ENCODE peak calls at places on chromosomes 4 and X, in six cellular contexts. One of them, this sample, is unnamed.

GRCh38 chr4:159103406-159104131 is 690 bp downstream of the RAPGEF2 start:
- DNase-seq in CD4-positive, alpha-beta T cell: peak
- DNase-seq in Peyer's patch: peak
- DNase-seq in nephron progenitor cell: peak
- DNase-seq in GM23338: peak
- DNase-seq in CD8-positive, alpha-beta T cell: peak
- DNase-seq in this sample: peak

GRCh38 chr4:2827071-2827873 is 16.4 kb upstream of the ADD1 start:
- DNase-seq in Peyer's patch: no peak
- DNase-seq in CD8-positive, alpha-beta T cell: no peak
- DNase-seq in CD4-positive, alpha-beta T cell: no peak
- DNase-seq in GM23338: no peak
- DNase-seq in nephron progenitor cell: no peak
- DNase-seq in this sample: no peak

GRCh38 chrX:34655496-34656258 is 1.4 kb downstream of the TMEM47 start:
- DNase-seq in GM23338: peak
- DNase-seq in CD4-positive, alpha-beta T cell: no peak
- DNase-seq in nephron progenitor cell: peak
- DNase-seq in CD8-positive, alpha-beta T cell: no peak
- DNase-seq in Peyer's patch: no peak
- DNase-seq in this sample: no peak

GRCh38 chr4:128385683-128386304 is 98.2 kb upstream of the PGRMC2 start:
- DNase-seq in CD8-positive, alpha-beta T cell: no peak
- DNase-seq in nephron progenitor cell: no peak
- DNase-seq in Peyer's patch: no peak
- DNase-seq in GM23338: peak
- DNase-seq in CD4-positive, alpha-beta T cell: no peak
- DNase-seq in this sample: peak

GRCh38 chr4:167105857-167106256 is 128.4 kb downstream of the SPOCK3 start:
- DNase-seq in nephron progenitor cell: no peak
- DNase-seq in GM23338: no peak
- DNase-seq in CD4-positive, alpha-beta T cell: no peak
- DNase-seq in CD8-positive, alpha-beta T cell: no peak
- DNase-seq in Peyer's patch: no peak
- DNase-seq in this sample: no peak

GRCh38 chr4:15402974-15403373 is 24.9 kb upstream of the C1QTNF7 start:
- DNase-seq in nephron progenitor cell: no peak
- DNase-seq in CD4-positive, alpha-beta T cell: no peak
- DNase-seq in Peyer's patch: no peak
- DNase-seq in GM23338: peak
- DNase-seq in CD8-positive, alpha-beta T cell: no peak
- DNase-seq in this sample: no peak

GRCh38 chr4:107265859-107266258 is 229.7 kb upstream of the DKK2 start:
- DNase-seq in CD4-positive, alpha-beta T cell: no peak
- DNase-seq in GM23338: no peak
- DNase-seq in nephron progenitor cell: no peak
- DNase-seq in Peyer's patch: no peak
- DNase-seq in CD8-positive, alpha-beta T cell: no peak
- DNase-seq in this sample: no peak

GRCh38 chr4:114277690-114278089 is 298.2 kb upstream of the ARSJ start:
- DNase-seq in GM23338: no peak
- DNase-seq in CD8-positive, alpha-beta T cell: no peak
- DNase-seq in nephron progenitor cell: no peak
- DNase-seq in Peyer's patch: no peak
- DNase-seq in CD4-positive, alpha-beta T cell: no peak
- DNase-seq in this sample: no peak

GRCh38 chr4:42515156-42515884 is 118.0 kb downstream of the SHISA3 start:
- DNase-seq in Peyer's patch: no peak
- DNase-seq in nephron progenitor cell: no peak
- DNase-seq in CD4-positive, alpha-beta T cell: no peak
- DNase-seq in CD8-positive, alpha-beta T cell: no peak
- DNase-seq in GM23338: peak
- DNase-seq in this sample: no peak

GRCh38 chr4:137312257-137312656 is 220.0 kb downstream of the PCDH18 start:
- DNase-seq in Peyer's patch: no peak
- DNase-seq in CD4-positive, alpha-beta T cell: no peak
- DNase-seq in CD8-positive, alpha-beta T cell: no peak
- DNase-seq in nephron progenitor cell: no peak
- DNase-seq in GM23338: no peak
- DNase-seq in this sample: peak

GRCh38 chrX:23503835-23504539 is 163.3 kb upstream of the PRDX4 start:
- DNase-seq in Peyer's patch: peak
- DNase-seq in nephron progenitor cell: no peak
- DNase-seq in CD4-positive, alpha-beta T cell: no peak
- DNase-seq in CD8-positive, alpha-beta T cell: no peak
- DNase-seq in GM23338: peak
- DNase-seq in this sample: peak

GRCh38 chr4:13159041-13159620 is 325.0 kb downstream of the RAB28 start:
- DNase-seq in CD8-positive, alpha-beta T cell: no peak
- DNase-seq in GM23338: no peak
- DNase-seq in Peyer's patch: no peak
- DNase-seq in CD4-positive, alpha-beta T cell: no peak
- DNase-seq in nephron progenitor cell: no peak
- DNase-seq in this sample: no peak

GRCh38 chr4:76001760-76002159 is 5.5 kb downstream of the CXCL9 start:
- DNase-seq in Peyer's patch: no peak
- DNase-seq in CD4-positive, alpha-beta T cell: no peak
- DNase-seq in GM23338: no peak
- DNase-seq in nephron progenitor cell: no peak
- DNase-seq in CD8-positive, alpha-beta T cell: no peak
- DNase-seq in this sample: no peak

GRCh38 chr4:85812776-85813175 is 337.8 kb downstream of the ARHGAP24 start:
- DNase-seq in nephron progenitor cell: no peak
- DNase-seq in CD4-positive, alpha-beta T cell: no peak
- DNase-seq in Peyer's patch: no peak
- DNase-seq in CD8-positive, alpha-beta T cell: no peak
- DNase-seq in GM23338: no peak
- DNase-seq in this sample: no peak

GRCh38 chrX:102517331-102517730 is 792 bp upstream of the TMSB15A start:
- DNase-seq in GM23338: peak
- DNase-seq in CD8-positive, alpha-beta T cell: no peak
- DNase-seq in CD4-positive, alpha-beta T cell: no peak
- DNase-seq in nephron progenitor cell: no peak
- DNase-seq in Peyer's patch: no peak
- DNase-seq in this sample: peak

GRCh38 chr4:171948038-171948437 is 134.8 kb downstream of the GALNTL6 start:
- DNase-seq in CD8-positive, alpha-beta T cell: no peak
- DNase-seq in CD4-positive, alpha-beta T cell: no peak
- DNase-seq in Peyer's patch: no peak
- DNase-seq in nephron progenitor cell: no peak
- DNase-seq in GM23338: no peak
- DNase-seq in this sample: no peak

GRCh38 chr4:86367577-86367976 is 7.7 kb upstream of the MAPK10 start:
- DNase-seq in CD8-positive, alpha-beta T cell: no peak
- DNase-seq in CD4-positive, alpha-beta T cell: no peak
- DNase-seq in nephron progenitor cell: no peak
- DNase-seq in GM23338: no peak
- DNase-seq in Peyer's patch: no peak
- DNase-seq in this sample: no peak

GRCh38 chr4:89438102-89438831 is 130.7 kb upstream of the GPRIN3 start:
- DNase-seq in Peyer's patch: no peak
- DNase-seq in CD4-positive, alpha-beta T cell: peak
- DNase-seq in CD8-positive, alpha-beta T cell: peak
- DNase-seq in nephron progenitor cell: peak
- DNase-seq in GM23338: peak
- DNase-seq in this sample: no peak

GRCh38 chrX:2614911-2615310 is 76.2 kb upstream of the CD99 start:
- DNase-seq in Peyer's patch: no peak
- DNase-seq in nephron progenitor cell: no peak
- DNase-seq in CD8-positive, alpha-beta T cell: no peak
- DNase-seq in GM23338: peak
- DNase-seq in CD4-positive, alpha-beta T cell: no peak
- DNase-seq in this sample: no peak
- TF ChIP-seq CTCF in Peyer's patch: peak
- TF ChIP-seq CTCF in nephron progenitor cell: peak
- TF ChIP-seq CTCF in CD8-positive, alpha-beta T cell: no peak
- TF ChIP-seq CTCF in GM23338: peak
- TF ChIP-seq CTCF in CD4-positive, alpha-beta T cell: no peak
- TF ChIP-seq CTCF in this sample: peak

GRCh38 chr4:182925298-182925738 is 8.1 kb upstream of the DCTD start:
- DNase-seq in Peyer's patch: peak
- DNase-seq in CD4-positive, alpha-beta T cell: peak
- DNase-seq in CD8-positive, alpha-beta T cell: peak
- DNase-seq in nephron progenitor cell: peak
- DNase-seq in GM23338: peak
- DNase-seq in this sample: peak
- TF ChIP-seq CTCF in Peyer's patch: peak
- TF ChIP-seq CTCF in CD4-positive, alpha-beta T cell: peak
- TF ChIP-seq CTCF in CD8-positive, alpha-beta T cell: peak
- TF ChIP-seq CTCF in nephron progenitor cell: peak
- TF ChIP-seq CTCF in GM23338: peak
- TF ChIP-seq CTCF in this sample: peak

GRCh38 chr4:140252144-140252741 is 98.3 kb upstream of the MAML3 start:
- DNase-seq in GM23338: peak
- DNase-seq in Peyer's patch: peak
- DNase-seq in CD4-positive, alpha-beta T cell: no peak
- DNase-seq in CD8-positive, alpha-beta T cell: peak
- DNase-seq in nephron progenitor cell: peak
- DNase-seq in this sample: no peak
- TF ChIP-seq CTCF in GM23338: no peak
- TF ChIP-seq CTCF in Peyer's patch: peak
- TF ChIP-seq CTCF in CD4-positive, alpha-beta T cell: no peak
- TF ChIP-seq CTCF in CD8-positive, alpha-beta T cell: no peak
- TF ChIP-seq CTCF in nephron progenitor cell: no peak
- TF ChIP-seq CTCF in this sample: peak

GRCh38 chrX:107549504-107549903 is 78.8 kb upstream of the PRPS1 start:
- DNase-seq in CD8-positive, alpha-beta T cell: peak
- DNase-seq in nephron progenitor cell: no peak
- DNase-seq in GM23338: no peak
- DNase-seq in CD4-positive, alpha-beta T cell: peak
- DNase-seq in Peyer's patch: no peak
- DNase-seq in this sample: no peak
- TF ChIP-seq CTCF in CD8-positive, alpha-beta T cell: no peak
- TF ChIP-seq CTCF in nephron progenitor cell: no peak
- TF ChIP-seq CTCF in GM23338: no peak
- TF ChIP-seq CTCF in CD4-positive, alpha-beta T cell: no peak
- TF ChIP-seq CTCF in Peyer's patch: no peak
- TF ChIP-seq CTCF in this sample: no peak

GRCh38 chrX:15107367-15107988 is 162.4 kb downstream of the ASB9 start:
- DNase-seq in CD4-positive, alpha-beta T cell: no peak
- DNase-seq in nephron progenitor cell: no peak
- DNase-seq in Peyer's patch: no peak
- DNase-seq in GM23338: peak
- DNase-seq in CD8-positive, alpha-beta T cell: no peak
- DNase-seq in this sample: no peak
- TF ChIP-seq CTCF in CD4-positive, alpha-beta T cell: no peak
- TF ChIP-seq CTCF in nephron progenitor cell: no peak
- TF ChIP-seq CTCF in Peyer's patch: peak
- TF ChIP-seq CTCF in GM23338: peak
- TF ChIP-seq CTCF in CD8-positive, alpha-beta T cell: no peak
- TF ChIP-seq CTCF in this sample: peak

GRCh38 chr4:95209942-95210341 is 338.8 kb downstream of the UNC5C start:
- DNase-seq in GM23338: no peak
- DNase-seq in CD8-positive, alpha-beta T cell: no peak
- DNase-seq in CD4-positive, alpha-beta T cell: no peak
- DNase-seq in Peyer's patch: no peak
- DNase-seq in nephron progenitor cell: peak
- DNase-seq in this sample: no peak

GRCh38 chr4:95204267-95204835 is 344.4 kb downstream of the UNC5C start:
- DNase-seq in CD8-positive, alpha-beta T cell: no peak
- DNase-seq in GM23338: peak
- DNase-seq in CD4-positive, alpha-beta T cell: no peak
- DNase-seq in Peyer's patch: no peak
- DNase-seq in nephron progenitor cell: no peak
- DNase-seq in this sample: no peak

GRCh38 chr4:95204873-95205272 is 343.9 kb downstream of the UNC5C start:
- DNase-seq in nephron progenitor cell: no peak
- DNase-seq in CD4-positive, alpha-beta T cell: no peak
- DNase-seq in GM23338: peak
- DNase-seq in Peyer's patch: no peak
- DNase-seq in CD8-positive, alpha-beta T cell: no peak
- DNase-seq in this sample: no peak
- TF ChIP-seq CTCF in nephron progenitor cell: peak
- TF ChIP-seq CTCF in CD4-positive, alpha-beta T cell: no peak
- TF ChIP-seq CTCF in GM23338: peak
- TF ChIP-seq CTCF in Peyer's patch: no peak
- TF ChIP-seq CTCF in CD8-positive, alpha-beta T cell: no peak
- TF ChIP-seq CTCF in this sample: peak

This sample was measured in foreskin keratinocyte.